ENCODE peak calls at places on chromosomes 7 and 10, in six cellular contexts. I is dorsolateral prefrontal cortex, R is fibroblast of lung, L is PC-3, W is Peyer's patch, M is ascending aorta. Y is an unnamed sample.

GRCh38 chr7:33418251-33418701 is 288.9 kb downstream of the BBS9 start:
- DNase-seq in I (no peak), R (peak; percentile 53), L (no peak), W (no peak), M (no peak), Y (peak; percentile 84)

GRCh38 chr10:30967654-30968421 is 63.8 kb downstream of the ZNF438 start:
- DNase-seq in I (no peak), R (peak; percentile 34), L (no peak), W (no peak), M (no peak), Y (no peak)

GRCh38 chr7:7100432-7100849 is 81.9 kb upstream of the C1GALT1 start:
- DNase-seq in I (no peak), R (no peak), L (no peak), W (no peak), M (no peak), Y (peak; percentile 28)

GRCh38 chr7:142542938-142543337 is 206.3 kb upstream of the PRSS1 start:
- DNase-seq in I (no peak), R (peak; percentile 45), L (no peak), W (no peak), M (no peak), Y (peak; percentile 68)

GRCh38 chr7:74365320-74366022 is 76.3 kb downstream of the CLIP2 start:
- DNase-seq in I (peak; percentile 89), R (peak; percentile 37), L (peak; percentile 40), W (peak; percentile 23), M (peak; percentile 72), Y (peak; percentile 79)

GRCh38 chr7:7527047-7527446 is 8.6 kb downstream of the COL28A1 start:
- DNase-seq in I (no peak), R (no peak), L (no peak), W (no peak), M (no peak), Y (no peak)

GRCh38 chr10:62052276-62052675 is 150.8 kb downstream of the ARID5B start:
- DNase-seq in I (no peak), R (no peak), L (no peak), W (no peak), M (no peak), Y (no peak)

GRCh38 chr7:134709197-134709596 is 62.5 kb downstream of the BPGM start:
- DNase-seq in I (no peak), R (no peak), L (no peak), W (no peak), M (no peak), Y (no peak)

GRCh38 chr10:51301644-51302043 is 227.4 kb downstream of the PRKG1 start:
- DNase-seq in I (no peak), R (peak; percentile 41), L (no peak), W (no peak), M (peak; percentile 74), Y (peak; percentile 74)

GRCh38 chr7:1988533-1988930 is 244.2 kb downstream of the MAD1L1 start:
- DNase-seq in I (no peak), R (no peak), L (no peak), W (no peak), M (no peak), Y (no peak)
- TF ChIP-seq CTCF in I (no peak), R (no peak), L (no peak), W (no peak), M (no peak), Y (no peak)

GRCh38 chr7:28088032-28088431 is 92.6 kb downstream of the JAZF1 start:
- DNase-seq in I (no peak), R (peak; percentile 51), L (no peak), W (no peak), M (no peak), Y (no peak)
- H3K4me3 ChIP-seq in I (no peak overlapping the region), R (no peak overlapping the region), L (no peak overlapping the region), W (no peak overlapping the region), M (no peak overlapping the region), Y (no peak overlapping the region)

DNA sequence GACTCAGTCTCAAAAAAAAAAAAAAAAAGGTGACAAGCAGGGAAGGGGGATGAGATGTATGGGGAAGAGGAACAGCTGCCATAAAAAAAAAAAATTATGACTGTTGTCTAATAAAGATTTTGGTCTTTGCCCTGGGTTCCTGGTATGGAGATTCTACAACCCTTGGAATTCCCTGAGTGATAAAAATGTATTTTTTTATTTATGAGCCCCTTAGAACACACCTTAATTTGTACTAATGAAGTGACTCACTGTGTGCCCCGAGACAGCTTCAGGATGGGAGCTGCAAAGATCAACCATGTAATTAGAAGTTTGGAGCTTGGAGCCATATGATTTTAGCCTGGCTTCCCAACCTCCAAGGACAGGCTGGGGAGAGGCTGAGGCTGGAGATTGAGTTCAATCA is 69.7 kb downstream of the NHLRC2 start:
- DNase-seq in I (no peak), R (no peak), L (no peak), W (no peak), M (no peak), Y (no peak)
- H3K27ac ChIP-seq in I (no peak overlapping the region), R (no peak overlapping the region), L (no peak overlapping the region), W (no peak overlapping the region), M (no peak overlapping the region), Y (no peak overlapping the region)

DNA sequence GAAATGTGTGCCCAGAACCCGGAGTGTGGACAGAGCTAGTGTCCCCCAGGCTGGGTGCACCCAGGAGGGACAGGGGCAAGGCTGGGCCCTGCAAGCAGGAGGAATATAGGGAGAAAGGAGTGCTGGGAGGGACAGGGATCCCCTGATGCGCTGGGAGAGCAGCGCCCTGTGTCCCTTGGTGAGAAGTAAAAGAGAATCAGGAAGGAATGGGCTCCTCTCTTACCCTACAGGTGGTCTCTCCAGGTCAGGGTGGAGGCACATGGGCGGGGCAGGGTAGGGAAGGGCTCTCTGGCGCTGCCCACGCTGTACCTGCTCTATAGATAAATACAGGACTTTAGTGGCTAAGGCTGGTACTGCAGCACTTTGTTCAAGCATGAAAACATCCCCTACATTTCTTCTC is 753.8 kb downstream of the GRID1 start:
- DNase-seq in I (no peak), R (no peak), L (no peak), W (peak; percentile 31), M (no peak), Y (no peak)
- TF ChIP-seq CTCF in I (peak; percentile 11), R (no peak), L (no peak), W (peak; percentile 28), M (no peak), Y (no peak)

GRCh38 chr7:24828871-24829661 is 71.8 kb upstream of the GSDME start:
- DNase-seq in I (no peak), R (no peak), L (no peak), W (no peak), M (no peak), Y (peak; percentile 76)

GRCh38 chr7:24829787-24830186 is 72.5 kb upstream of the GSDME start:
- DNase-seq in I (no peak), R (no peak), L (no peak), W (no peak), M (no peak), Y (peak; percentile 60)

GRCh38 chr7:24833548-24833947 is 76.3 kb upstream of the GSDME start:
- DNase-seq in I (no peak), R (no peak), L (no peak), W (no peak), M (no peak), Y (no peak)

GRCh38 chr7:24830440-24831050 is 73.3 kb upstream of the GSDME start:
- DNase-seq in I (no peak), R (no peak), L (no peak), W (no peak), M (no peak), Y (no peak)

GRCh38 chr7:24831240-24831639 is 74.0 kb upstream of the GSDME start:
- DNase-seq in I (no peak), R (peak; percentile 67), L (peak; percentile 22), W (no peak), M (no peak), Y (no peak)
- H3K4me3 ChIP-seq in I (no peak overlapping the region), R (no peak overlapping the region), L (no peak overlapping the region), W (no peak overlapping the region), M (no peak overlapping the region), Y (no peak overlapping the region)

GRCh38 chr7:55060690-55061414 is 42.0 kb downstream of the EGFR start:
- DNase-seq in I (no peak), R (peak; percentile 58), L (no peak), W (no peak), M (peak; percentile 66), Y (no peak)
- H3K27ac ChIP-seq in I (no peak overlapping the region), R (peak overlapping the region; percentile 70), L (no peak overlapping the region), W (no peak overlapping the region), M (peak overlapping the region; percentile 39), Y (peak overlapping the region; percentile 61)

GRCh38 chr7:132321387-132321786 is 254.9 kb downstream of the PLXNA4 start:
- DNase-seq in I (no peak), R (no peak), L (no peak), W (no peak), M (no peak), Y (peak; percentile 3)
- TF ChIP-seq CTCF in I (no peak), R (no peak), L (peak; percentile 27), W (no peak), M (no peak), Y (peak; percentile 52)

GRCh38 chr10:95540514-95541052 is 20.6 kb downstream of the SORBS1 start:
- DNase-seq in I (no peak), R (no peak), L (no peak), W (no peak), M (no peak), Y (no peak)

GRCh38 chr10:95543459-95543858 is 17.7 kb downstream of the SORBS1 start:
- DNase-seq in I (no peak), R (no peak), L (no peak), W (no peak), M (no peak), Y (no peak)

GRCh38 chr10:95544783-95545500 is 16.2 kb downstream of the SORBS1 start:
- DNase-seq in I (no peak), R (no peak), L (no peak), W (no peak), M (no peak), Y (no peak)

GRCh38 chr10:95542330-95542729 is 18.8 kb downstream of the SORBS1 start:
- DNase-seq in I (no peak), R (no peak), L (no peak), W (no peak), M (no peak), Y (no peak)

GRCh38 chr10:95542761-95543160 is 18.4 kb downstream of the SORBS1 start:
- DNase-seq in I (no peak), R (no peak), L (no peak), W (no peak), M (no peak), Y (no peak)
- H3K4me3 ChIP-seq in I (no peak overlapping the region), R (no peak overlapping the region), L (no peak overlapping the region), W (no peak overlapping the region), M (peak overlapping the region; percentile 50), Y (no peak overlapping the region)